ENCODE peak calls at places on chromosomes 16 and 17, in seven cellular contexts. N is skeletal muscle cell; C is ELR; Q is pulmonary artery endothelial cell; V is tibial artery; K is stimulated activated effector memory CD8-positive, alpha-beta T cell treated with anti-CD3 and anti-CD28 coated beads, Interleukin-12 subunit alpha, Interleukin-12 subunit beta, amount 100 ng/mL, for 72 hours; X is posterior cingulate gyrus. R is an unnamed sample.
A peak's percentile ranks its signal among the peaks of the same experiment; 100 is the strongest.

GRCh38 chr17:75047398-75048098 is 523 bp downstream of the KCTD2 start:
- DNase-seq in N (no peak), C (peak; percentile 37), K (peak; percentile 16), X (no peak), V (peak; percentile 73), Q (no peak), R (peak; percentile 47)

GRCh38 chr17:47225436-47225858 is 16.3 kb downstream of the MYL4 start:
- DNase-seq in X (no peak), K (no peak), C (peak; percentile 98), V (peak; percentile 90), N (peak; percentile 87), Q (peak; percentile 99), R (no peak)

GRCh38 chr16:56679813-56680212 is 2.5 kb upstream of the MT1X start:
- DNase-seq in K (no peak), X (no peak), N (no peak), V (peak; percentile 27), Q (no peak), C (peak; percentile 41), R (no peak)

GRCh38 chr17:32298298-32298697 is 32.7 kb downstream of the RHBDL3 start:
- DNase-seq in X (no peak), V (no peak), C (peak; percentile 4), Q (no peak), K (no peak), N (no peak), R (no peak)

GRCh38 chr16:70662991-70663523 is 16.7 kb downstream of the IL34 start:
- DNase-seq in V (no peak), N (no peak), K (no peak), Q (no peak), X (no peak), C (no peak), R (no peak)

GRCh38 chr17:42459256-42459982 is 741 bp downstream of the ATP6V0A1 start:
- DNase-seq in C (peak; percentile 75), K (no peak), N (peak; percentile 48), V (peak; percentile 74), X (peak; percentile 83), Q (no peak), R (peak; percentile 72)

GRCh38 chr16:85816159-85816558 is 16.7 kb downstream of the COX4I1 start:
- DNase-seq in C (no peak), N (no peak), X (no peak), V (no peak), Q (no peak), K (no peak), R (no peak)

GRCh38 chr17:13601776-13602551 is at the start of gene HS3ST3A1:
- DNase-seq in X (no peak), Q (no peak), C (peak; percentile 89), N (peak; percentile 68), V (no peak), K (no peak), R (no peak)

GRCh38 chr16:72536673-72537435 is 364.9 kb upstream of the PMFBP1 start:
- DNase-seq in X (no peak), V (no peak), K (no peak), C (peak; percentile 47), N (no peak), Q (no peak), R (no peak)

GRCh38 chr16:88321635-88322499 is 60.9 kb upstream of the ZNF469 start:
- DNase-seq in K (no peak), C (no peak), V (no peak), Q (no peak), X (no peak), N (no peak), R (no peak)

GRCh38 chr16:5377280-5377898 is 279.8 kb upstream of the EEF2KMT start:
- DNase-seq in K (no peak), X (no peak), Q (no peak), C (no peak), N (no peak), V (no peak), R (no peak)

GRCh38 chr16:70750893-70751467 is 50.0 kb downstream of the VAC14 start:
- DNase-seq in Q (peak; percentile 83), V (peak; percentile 92), K (no peak), X (no peak), N (peak; percentile 91), C (peak; percentile 91), R (no peak)

GRCh38 chr17:1736348-1737281 is 6.1 kb upstream of the SERPINF2 start:
- DNase-seq in V (peak; percentile 66), K (no peak), N (peak; percentile 64), X (peak; percentile 61), Q (no peak), C (peak; percentile 34), R (peak; percentile 67)

GRCh38 chr16:9072806-9073341 is 18.6 kb upstream of the HAPSTR1 start:
- DNase-seq in V (no peak), K (no peak), N (peak; percentile 71), C (peak; percentile 86), Q (no peak), X (no peak), R (no peak)

GRCh38 chr16:27238016-27238587 is 30.5 kb downstream of the NSMCE1 start:
- DNase-seq in C (no peak), N (no peak), K (no peak), V (peak; percentile 68), Q (no peak), X (no peak), R (no peak)

GRCh38 chr17:9468532-9468931 is 107.1 kb downstream of the STX8 start:
- DNase-seq in N (no peak), K (no peak), X (no peak), C (no peak), V (no peak), Q (no peak), R (no peak)

GRCh38 chr16:86925067-86925791 is 346.9 kb downstream of the FOXL1 start:
- DNase-seq in V (no peak), K (no peak), N (peak; percentile 79), X (no peak), Q (no peak), C (peak; percentile 58), R (no peak)

GRCh38 chr17:82384730-82385429 is 13.3 kb downstream of the UTS2R start:
- DNase-seq in X (no peak), V (peak; percentile 85), N (no peak), C (peak; percentile 50), K (no peak), Q (no peak), R (no peak)

GRCh38 chr17:45923511-45924268 is 29.3 kb downstream of the MAPT start:
- DNase-seq in K (no peak), N (peak; percentile 12), C (peak; percentile 30), X (no peak), V (no peak), Q (no peak), R (no peak)

GRCh38 chr16:7482028-7482427 is 149.4 kb downstream of the RBFOX1 start:
- DNase-seq in X (peak; percentile 27), Q (no peak), V (no peak), N (no peak), K (no peak), C (no peak), R (peak; percentile 62)

GRCh38 chr16:88691924-88692560 is 5.7 kb upstream of the SNAI3 start:
- DNase-seq in X (no peak), C (no peak), Q (no peak), N (no peak), K (no peak), V (no peak), R (no peak)

GRCh38 chr16:79962962-79963361 is 362.4 kb upstream of the MAF start:
- DNase-seq in X (no peak), C (no peak), K (no peak), Q (no peak), N (no peak), V (no peak), R (no peak)

GRCh38 chr17:17019891-17020456 is 22.3 kb upstream of the MPRIP start:
- DNase-seq in C (no peak), X (no peak), N (no peak), V (no peak), K (no peak), Q (no peak), R (no peak)

GRCh38 chr16:75065808-75066149 is 50.8 kb downstream of the LDHD start:
- DNase-seq in V (no peak), K (no peak), N (no peak), Q (no peak), X (no peak), C (no peak), R (no peak)

GRCh38 chr17:33901085-33901484 is 354.0 kb upstream of the CCL2 start:
- DNase-seq in Q (no peak), V (no peak), X (no peak), K (no peak), C (no peak), N (no peak), R (no peak)

GRCh38 chr17:78973196-78973595 is 6.5 kb downstream of the LGALS3BP start:
- DNase-seq in C (no peak), Q (no peak), K (no peak), V (no peak), X (no peak), N (no peak), R (no peak)

GRCh38 chr17:62653002-62653830 is 25.7 kb downstream of the MRC2 start:
- DNase-seq in K (peak; percentile 76), X (peak; percentile 53), Q (no peak), N (no peak), V (peak; percentile 80), C (peak; percentile 76), R (peak; percentile 75)

GRCh38 chr16:51359141-51359960 is 208.3 kb upstream of the SALL1 start:
- DNase-seq in N (peak; percentile 28), Q (no peak), K (no peak), X (peak; percentile 72), C (no peak), V (no peak), R (peak; percentile 85)

GRCh38 chr16:86663691-86664517 is 85.6 kb downstream of the FOXL1 start:
- DNase-seq in Q (no peak), V (no peak), C (peak; percentile 71), K (no peak), N (peak; percentile 84), X (no peak), R (no peak)

GRCh38 chr16:48499822-48500440 is 110.0 kb downstream of the N4BP1 start:
- DNase-seq in K (no peak), X (no peak), N (peak; percentile 86), Q (peak; percentile 76), C (peak; percentile 17), V (peak; percentile 75), R (no peak)

GRCh38 chr17:82175951-82176350 is 36.7 kb downstream of the CCDC57 start:
- DNase-seq in V (no peak), X (no peak), C (no peak), K (no peak), N (no peak), Q (no peak), R (no peak)

R was measured in head of caudate nucleus.